ENCODE peak calls at places on chromosomes 16 and 17, in eight cellular contexts. B is uterus; K is activated CD4-positive, CD25-positive, alpha-beta regulatory T cell treated with anti-CD3 and anti-CD28 coated beads, Interleukin-2, amount 50 U/mL, for 16 hours; Q is amniotic stem cell; D is stimulated activated CD4-positive, alpha-beta T cell treated with anti-CD3 and anti-CD28 coated beads, Interleukin-1b, Interleukin-23, amount 100 ng/mL, for 1 hour; U is tibial artery; J is islet precursor cell; I is activated CD8-positive, alpha-beta T cell treated with anti-CD3 and anti-CD28 coated beads, Interleukin-2, amount 10 ng/mL, durations not matched to agents 7 days and 5 days. M is an unnamed sample.

GRCh38 chr17:43787728-43788127 is 7.5 kb downstream of the CFAP97D1 start:
- DNase-seq in J (no peak), D (no peak), K (no peak), B (no peak), I (no peak), Q (no peak), U (no peak), M (no peak)

GRCh38 chr16:28304214-28304613 is 11.9 kb downstream of the SBK1 start:
- DNase-seq in J (peak; percentile 75), I (peak; percentile 56), U (no peak), B (no peak), Q (no peak), K (no peak), D (no peak), M (no peak)

GRCh38 chr16:56355221-56355620 is 70.1 kb downstream of the AMFR start:
- DNase-seq in I (no peak), B (peak; percentile 3), Q (no peak), D (no peak), U (peak; percentile 16), K (no peak), J (peak; percentile 26), M (no peak)

GRCh38 chr17:17105976-17106375 is 63.7 kb downstream of the MPRIP start:
- DNase-seq in D (no peak), B (no peak), U (no peak), K (no peak), Q (no peak), I (no peak), J (no peak), M (no peak)

GRCh38 chr16:53865492-53865863 is 161.5 kb downstream of the FTO start:
- DNase-seq in D (no peak), K (no peak), B (no peak), U (no peak), I (no peak), Q (no peak), J (peak; percentile 58), M (peak; percentile 28)

GRCh38 chr17:38743556-38744171 is 4.5 kb downstream of the PCGF2 start:
- DNase-seq in Q (no peak), B (no peak), D (no peak), U (no peak), J (no peak), K (no peak), I (no peak), M (no peak)

GRCh38 chr17:13593757-13594156 is 8.0 kb downstream of the HS3ST3A1 start:
- DNase-seq in D (no peak), K (no peak), Q (no peak), U (no peak), B (no peak), I (no peak), J (no peak), M (no peak)

GRCh38 chr17:78779848-78780247 is 2.2 kb downstream of the CYTH1 start:
- DNase-seq in B (no peak), D (peak; percentile 37), Q (no peak), K (peak; percentile 51), I (peak; percentile 84), U (no peak), J (no peak), M (peak; percentile 89)

GRCh38 chr17:27631897-27632725 is 1.1 kb downstream of the LGALS9 start:
- DNase-seq in U (no peak), D (no peak), Q (no peak), K (no peak), B (no peak), I (peak; percentile 28), J (no peak), M (peak; percentile 26)

GRCh38 chr17:69960755-69961154 is 114.3 kb upstream of the KCNJ16 start:
- DNase-seq in K (no peak), D (no peak), Q (no peak), U (peak; percentile 21), I (no peak), B (no peak), J (no peak), M (no peak)

GRCh38 chr16:75197522-75198134 is 9.3 kb downstream of the CTRB2 start:
- DNase-seq in B (no peak), J (no peak), I (no peak), K (no peak), U (no peak), Q (no peak), D (no peak), M (no peak)

GRCh38 chr17:77045441-77046041 is 95.2 kb upstream of the SEC14L1 start:
- DNase-seq in K (no peak), B (no peak), U (no peak), Q (no peak), J (no peak), D (no peak), I (no peak), M (no peak)

GRCh38 chr16:86640265-86640843 is 62.0 kb downstream of the FOXL1 start:
- DNase-seq in J (no peak), D (no peak), U (no peak), I (no peak), Q (no peak), K (no peak), B (no peak), M (no peak)

GRCh38 chr16:57592591-57593003 is 35.8 kb upstream of the ADGRG1 start:
- DNase-seq in K (peak; percentile 13), Q (no peak), D (no peak), J (peak; percentile 49), I (peak; percentile 94), B (no peak), U (no peak), M (peak; percentile 64)

GRCh38 chr17:42023524-42024349 is 3.8 kb downstream of the NKIRAS2 start:
- DNase-seq in Q (no peak), B (no peak), J (no peak), D (no peak), U (peak; percentile 42), I (no peak), K (no peak), M (no peak)

GRCh38 chr17:31431795-31432658 is 40.6 kb downstream of the RAB11FIP4 start:
- DNase-seq in K (no peak), U (no peak), Q (no peak), B (no peak), J (peak; percentile 86), D (no peak), I (no peak), M (no peak)

GRCh38 chr17:77354420-77354720 is 213.6 kb downstream of the SEC14L1 start:
- DNase-seq in K (no peak), J (no peak), I (no peak), U (no peak), D (no peak), B (no peak), Q (no peak), M (no peak)

GRCh38 chr17:55062921-55063320 is 94.4 kb downstream of the STXBP4 start:
- DNase-seq in K (no peak), D (no peak), J (peak; percentile 64), Q (no peak), U (no peak), B (no peak), I (no peak), M (no peak)

GRCh38 chr17:58755269-58755576 is 431 bp upstream of the PPM1E start:
- DNase-seq in J (no peak), D (no peak), U (no peak), B (no peak), I (no peak), K (no peak), Q (no peak), M (no peak)

GRCh38 chr16:7167651-7168050 is 165.0 kb upstream of the RBFOX1 start:
- DNase-seq in I (no peak), D (no peak), Q (no peak), U (no peak), B (no peak), J (no peak), K (no peak), M (no peak)

GRCh38 chr17:47980516-47980915 is 9.6 kb downstream of the CDK5RAP3 start:
- DNase-seq in I (no peak), B (no peak), J (no peak), D (no peak), Q (no peak), K (no peak), U (no peak), M (no peak)

GRCh38 chr17:40974366-40974765 is 7.6 kb upstream of the KRT39 start:
- DNase-seq in I (no peak), B (no peak), Q (no peak), K (no peak), U (no peak), D (no peak), J (no peak), M (no peak)

GRCh38 chr17:59377410-59377809 is 46.0 kb downstream of the YPEL2 start:
- DNase-seq in K (no peak), D (no peak), B (no peak), I (no peak), J (no peak), U (no peak), Q (no peak), M (no peak)